ENCODE peak calls at places on chromosomes 13 and 19, in ten cellular contexts. One of them, this sample, is unnamed.

GRCh38 chr19:13076320-13076719 is 26.3 kb downstream of the LYL1 start:
- DNase-seq in smooth muscle cell of the brain vasculature: no peak
- DNase-seq in posterior vena cava: no peak
- DNase-seq in glutamatergic neuron: no peak
- DNase-seq in RWPE1: no peak
- DNase-seq in ELR: no peak
- DNase-seq in RPMI7951: no peak
- DNase-seq in uterus: no peak
- DNase-seq in skeletal muscle cell: no peak
- DNase-seq in stimulated activated CD4-positive, alpha-beta T cell treated with anti-CD3 and anti-CD28 coated beads, Interleukin-4, amount 100 ng/mL, for 1 hour: no peak
- DNase-seq in this sample: no peak

GRCh38 chr19:55189424-55189823 is 9.3 kb upstream of the SYT5 start:
- DNase-seq in ELR: peak
- DNase-seq in uterus: peak
- DNase-seq in RPMI7951: peak
- DNase-seq in skeletal muscle cell: peak
- DNase-seq in RWPE1: peak
- DNase-seq in glutamatergic neuron: no peak
- DNase-seq in posterior vena cava: no peak
- DNase-seq in smooth muscle cell of the brain vasculature: peak
- DNase-seq in stimulated activated CD4-positive, alpha-beta T cell treated with anti-CD3 and anti-CD28 coated beads, Interleukin-4, amount 100 ng/mL, for 1 hour: no peak
- DNase-seq in this sample: no peak

GRCh38 chr13:27014406-27015359 is 156.9 kb downstream of the USP12 start:
- DNase-seq in RPMI7951: no peak
- DNase-seq in smooth muscle cell of the brain vasculature: no peak
- DNase-seq in uterus: no peak
- DNase-seq in stimulated activated CD4-positive, alpha-beta T cell treated with anti-CD3 and anti-CD28 coated beads, Interleukin-4, amount 100 ng/mL, for 1 hour: no peak
- DNase-seq in glutamatergic neuron: no peak
- DNase-seq in skeletal muscle cell: no peak
- DNase-seq in posterior vena cava: peak
- DNase-seq in ELR: peak
- DNase-seq in RWPE1: no peak
- DNase-seq in this sample: no peak

GRCh38 chr13:43730642-43731041 is 56.1 kb downstream of the ENOX1 start:
- DNase-seq in ELR: peak
- DNase-seq in RPMI7951: peak
- DNase-seq in uterus: no peak
- DNase-seq in glutamatergic neuron: no peak
- DNase-seq in RWPE1: no peak
- DNase-seq in smooth muscle cell of the brain vasculature: peak
- DNase-seq in posterior vena cava: no peak
- DNase-seq in stimulated activated CD4-positive, alpha-beta T cell treated with anti-CD3 and anti-CD28 coated beads, Interleukin-4, amount 100 ng/mL, for 1 hour: no peak
- DNase-seq in skeletal muscle cell: peak
- DNase-seq in this sample: no peak

GRCh38 chr13:113722921-113723320 is 36.1 kb upstream of the TMEM255B start:
- DNase-seq in skeletal muscle cell: no peak
- DNase-seq in stimulated activated CD4-positive, alpha-beta T cell treated with anti-CD3 and anti-CD28 coated beads, Interleukin-4, amount 100 ng/mL, for 1 hour: no peak
- DNase-seq in smooth muscle cell of the brain vasculature: no peak
- DNase-seq in ELR: no peak
- DNase-seq in glutamatergic neuron: no peak
- DNase-seq in RPMI7951: no peak
- DNase-seq in RWPE1: no peak
- DNase-seq in posterior vena cava: peak
- DNase-seq in uterus: no peak
- DNase-seq in this sample: no peak

GRCh38 chr13:98856983-98857382 is 104.5 kb upstream of the SLC15A1 start:
- DNase-seq in uterus: peak
- DNase-seq in RWPE1: no peak
- DNase-seq in stimulated activated CD4-positive, alpha-beta T cell treated with anti-CD3 and anti-CD28 coated beads, Interleukin-4, amount 100 ng/mL, for 1 hour: no peak
- DNase-seq in smooth muscle cell of the brain vasculature: no peak
- DNase-seq in posterior vena cava: no peak
- DNase-seq in ELR: no peak
- DNase-seq in skeletal muscle cell: no peak
- DNase-seq in RPMI7951: no peak
- DNase-seq in glutamatergic neuron: no peak
- DNase-seq in this sample: no peak

GRCh38 chr13:108155185-108156106 is 59.9 kb downstream of the LIG4 start:
- DNase-seq in RPMI7951: peak
- DNase-seq in skeletal muscle cell: peak
- DNase-seq in uterus: peak
- DNase-seq in smooth muscle cell of the brain vasculature: no peak
- DNase-seq in posterior vena cava: peak
- DNase-seq in stimulated activated CD4-positive, alpha-beta T cell treated with anti-CD3 and anti-CD28 coated beads, Interleukin-4, amount 100 ng/mL, for 1 hour: peak
- DNase-seq in glutamatergic neuron: peak
- DNase-seq in RWPE1: peak
- DNase-seq in ELR: peak
- DNase-seq in this sample: peak

GRCh38 chr19:6412111-6412999 is 12.3 kb downstream of the KHSRP start:
- DNase-seq in skeletal muscle cell: no peak
- DNase-seq in smooth muscle cell of the brain vasculature: no peak
- DNase-seq in RPMI7951: no peak
- DNase-seq in posterior vena cava: no peak
- DNase-seq in stimulated activated CD4-positive, alpha-beta T cell treated with anti-CD3 and anti-CD28 coated beads, Interleukin-4, amount 100 ng/mL, for 1 hour: peak
- DNase-seq in glutamatergic neuron: peak
- DNase-seq in uterus: peak
- DNase-seq in ELR: peak
- DNase-seq in RWPE1: no peak
- DNase-seq in this sample: peak